ENCODE peak calls at places on chromosomes 7 and 10, in four cellular contexts. One of them, this sample, is unnamed. For H3K4me1, the result is how much of the 10 kb centered on the place peaks cover.

GRCh38 chr7:104397442-104397841 is 69.0 kb downstream of the LHFPL3 start:
- DNase-seq in prostate gland: no peak
- DNase-seq in sigmoid colon: no peak
- DNase-seq in astrocyte: no peak
- DNase-seq in this sample: no peak

GRCh38 chr7:3289996-3290395 is 11.1 kb upstream of the SDK1 start:
- DNase-seq in prostate gland: no peak
- DNase-seq in sigmoid colon: no peak
- DNase-seq in astrocyte: peak
- DNase-seq in this sample: no peak

GRCh38 chr7:47885309-47886000 is 62.8 kb downstream of the PKD1L1 start:
- DNase-seq in prostate gland: no peak
- DNase-seq in sigmoid colon: no peak
- DNase-seq in astrocyte: no peak
- DNase-seq in this sample: peak

GRCh38 chr7:81150951-81151361 is 232.1 kb upstream of the SEMA3C start:
- DNase-seq in prostate gland: no peak
- DNase-seq in sigmoid colon: no peak
- DNase-seq in astrocyte: peak
- DNase-seq in this sample: no peak

GRCh38 chr7:155277385-155277994 is 20.2 kb upstream of the INSIG1 start:
- DNase-seq in prostate gland: no peak
- DNase-seq in sigmoid colon: no peak
- DNase-seq in astrocyte: no peak
- DNase-seq in this sample: no peak

GRCh38 chr10:24951201-24952145 is 933 bp downstream of the PRTFDC1 start:
- DNase-seq in prostate gland: no peak
- DNase-seq in sigmoid colon: no peak
- DNase-seq in astrocyte: no peak
- DNase-seq in this sample: no peak

GRCh38 chr10:32413513-32413912 is 32.4 kb upstream of the CCDC7 start:
- DNase-seq in prostate gland: no peak
- DNase-seq in sigmoid colon: no peak
- DNase-seq in astrocyte: peak
- DNase-seq in this sample: no peak

GRCh38 chr10:63064706-63065105 is 68.4 kb upstream of the NRBF2 start:
- DNase-seq in prostate gland: no peak
- DNase-seq in sigmoid colon: no peak
- DNase-seq in astrocyte: peak
- DNase-seq in this sample: no peak

GRCh38 chr10:785539-786214 is 96.2 kb upstream of the DIP2C start:
- DNase-seq in prostate gland: no peak
- DNase-seq in sigmoid colon: peak
- DNase-seq in astrocyte: no peak
- DNase-seq in this sample: no peak

DNA sequence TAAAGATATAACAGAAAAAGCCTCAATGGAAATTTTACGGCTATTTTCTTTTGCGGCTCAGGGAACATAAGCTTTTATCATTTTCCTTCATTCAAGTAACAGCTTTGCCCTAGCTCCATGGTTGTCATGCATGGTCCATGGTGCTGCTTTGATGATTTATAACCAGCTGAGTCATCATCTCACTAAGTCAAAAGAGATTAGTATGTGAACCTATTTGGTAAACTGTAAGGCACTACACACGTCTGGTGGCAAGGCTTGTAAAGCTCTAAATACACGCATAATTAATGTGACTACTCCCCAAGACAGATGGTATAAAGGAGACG is 340.3 kb downstream of the KCNMA1 start:
- DNase-seq in prostate gland: no peak
- DNase-seq in sigmoid colon: no peak
- DNase-seq in astrocyte: peak
- DNase-seq in this sample: no peak
- H3K4me1 ChIP-seq in prostate gland: under half
- H3K4me1 ChIP-seq in sigmoid colon: half or more
- H3K4me1 ChIP-seq in astrocyte: under half
- H3K4me1 ChIP-seq in this sample: under half

GRCh38 chr10:66823301-66823700 is 102.5 kb upstream of the LRRTM3 start:
- DNase-seq in prostate gland: no peak
- DNase-seq in sigmoid colon: no peak
- DNase-seq in astrocyte: no peak
- DNase-seq in this sample: no peak

GRCh38 chr10:66833861-66834260 is 92.0 kb upstream of the LRRTM3 start:
- DNase-seq in prostate gland: no peak
- DNase-seq in sigmoid colon: no peak
- DNase-seq in astrocyte: no peak
- DNase-seq in this sample: no peak

GRCh38 chr10:66827353-66827752 is 98.5 kb upstream of the LRRTM3 start:
- DNase-seq in prostate gland: no peak
- DNase-seq in sigmoid colon: no peak
- DNase-seq in astrocyte: peak
- DNase-seq in this sample: no peak

GRCh38 chr10:66833023-66833422 is 92.8 kb upstream of the LRRTM3 start:
- DNase-seq in prostate gland: no peak
- DNase-seq in sigmoid colon: no peak
- DNase-seq in astrocyte: no peak
- DNase-seq in this sample: no peak

GRCh38 chr10:66828957-66829356 is 96.9 kb upstream of the LRRTM3 start:
- DNase-seq in prostate gland: no peak
- DNase-seq in sigmoid colon: no peak
- DNase-seq in astrocyte: peak
- DNase-seq in this sample: no peak
- H3K4me1 ChIP-seq in prostate gland: under half
- H3K4me1 ChIP-seq in sigmoid colon: under half
- H3K4me1 ChIP-seq in astrocyte: under half
- H3K4me1 ChIP-seq in this sample: under half

GRCh38 chr10:110861476-110861875 is 10.3 kb upstream of the PDCD4 start:
- DNase-seq in prostate gland: no peak
- DNase-seq in sigmoid colon: no peak
- DNase-seq in astrocyte: no peak
- DNase-seq in this sample: no peak
- H3K4me1 ChIP-seq in prostate gland: under half
- H3K4me1 ChIP-seq in sigmoid colon: half or more
- H3K4me1 ChIP-seq in astrocyte: under half
- H3K4me1 ChIP-seq in this sample: under half

GRCh38 chr7:129768614-129769399 is 157.3 kb downstream of the NRF1 start:
- DNase-seq in prostate gland: no peak
- DNase-seq in sigmoid colon: no peak
- DNase-seq in astrocyte: no peak
- DNase-seq in this sample: no peak

GRCh38 chr7:129769400-129769774 is 157.9 kb downstream of the NRF1 start:
- DNase-seq in prostate gland: no peak
- DNase-seq in sigmoid colon: no peak
- DNase-seq in astrocyte: no peak
- DNase-seq in this sample: no peak

GRCh38 chr7:129771201-129771927 is 159.8 kb downstream of the NRF1 start:
- DNase-seq in prostate gland: no peak
- DNase-seq in sigmoid colon: no peak
- DNase-seq in astrocyte: no peak
- DNase-seq in this sample: no peak

GRCh38 chr7:129771928-129772479 is 160.5 kb downstream of the NRF1 start:
- DNase-seq in prostate gland: no peak
- DNase-seq in sigmoid colon: no peak
- DNase-seq in astrocyte: no peak
- DNase-seq in this sample: no peak

DNA sequence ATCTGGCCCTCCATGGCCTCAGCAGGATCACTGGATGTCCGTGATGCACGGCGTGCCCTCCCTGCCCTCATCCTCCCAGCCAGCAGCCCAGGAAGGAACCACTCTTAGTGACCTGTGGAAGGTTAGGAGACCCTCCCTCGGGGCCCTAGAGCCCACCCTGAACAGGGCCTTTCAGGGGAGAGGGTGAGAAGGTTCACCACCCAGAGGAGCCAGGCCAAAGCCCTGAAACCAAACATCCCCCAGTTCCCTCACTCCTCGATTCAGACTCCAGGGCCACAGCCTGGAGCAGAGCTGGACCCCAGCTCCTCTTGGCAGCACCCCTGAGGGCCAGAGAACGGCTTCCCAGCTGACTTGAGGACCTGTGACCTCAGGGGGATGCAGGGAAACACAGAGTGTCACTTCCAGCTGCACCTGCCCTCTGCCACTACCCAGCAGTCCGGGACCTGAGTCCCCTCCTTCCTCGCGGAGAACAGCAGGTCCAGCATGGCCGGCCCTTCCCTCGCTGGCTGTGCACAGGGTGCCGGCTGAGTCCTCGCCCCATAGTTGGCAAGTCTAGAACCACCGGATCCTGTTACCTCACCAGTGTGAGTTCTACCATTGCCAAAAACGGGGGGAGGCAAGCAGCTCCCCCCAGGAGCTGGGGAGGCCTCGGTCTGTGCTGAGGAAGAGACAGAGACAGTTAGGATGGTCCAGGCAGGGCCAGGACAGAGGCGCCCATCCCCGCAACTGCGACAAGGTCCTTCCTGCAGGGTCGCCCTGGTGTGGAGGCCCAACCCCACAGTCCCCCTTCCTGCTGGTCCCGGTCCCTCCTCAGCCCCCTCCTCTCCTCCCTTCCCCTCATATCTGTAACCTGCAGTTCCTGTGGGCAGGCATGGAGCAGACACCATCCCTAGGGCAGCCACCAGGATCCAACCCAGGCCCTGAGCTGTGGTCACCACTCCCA is 158.6 kb downstream of the NRF1 start:
- DNase-seq in prostate gland: no peak
- DNase-seq in sigmoid colon: no peak
- DNase-seq in astrocyte: no peak
- DNase-seq in this sample: no peak
- H3K4me1 ChIP-seq in prostate gland: under half
- H3K4me1 ChIP-seq in sigmoid colon: under half
- H3K4me1 ChIP-seq in astrocyte: under half
- H3K4me1 ChIP-seq in this sample: under half

GRCh38 chr7:29275493-29275892 is 80.9 kb downstream of the CHN2 start:
- DNase-seq in prostate gland: no peak
- DNase-seq in sigmoid colon: no peak
- DNase-seq in astrocyte: no peak
- DNase-seq in this sample: no peak
- H3K4me1 ChIP-seq in prostate gland: under half
- H3K4me1 ChIP-seq in sigmoid colon: under half
- H3K4me1 ChIP-seq in astrocyte: under half
- H3K4me1 ChIP-seq in this sample: under half

GRCh38 chr7:43565786-43566185 is 17.1 kb upstream of the STK17A start:
- DNase-seq in prostate gland: no peak
- DNase-seq in sigmoid colon: no peak
- DNase-seq in astrocyte: no peak
- DNase-seq in this sample: no peak

GRCh38 chr7:43568529-43568928 is 14.4 kb upstream of the STK17A start:
- DNase-seq in prostate gland: no peak
- DNase-seq in sigmoid colon: no peak
- DNase-seq in astrocyte: peak
- DNase-seq in this sample: no peak

GRCh38 chr7:43572516-43573049 is 10.3 kb upstream of the STK17A start:
- DNase-seq in prostate gland: no peak
- DNase-seq in sigmoid colon: peak
- DNase-seq in astrocyte: peak
- DNase-seq in this sample: peak

GRCh38 chr7:43570688-43571365 is 12.1 kb upstream of the STK17A start:
- DNase-seq in prostate gland: no peak
- DNase-seq in sigmoid colon: no peak
- DNase-seq in astrocyte: peak
- DNase-seq in this sample: no peak

DNA sequence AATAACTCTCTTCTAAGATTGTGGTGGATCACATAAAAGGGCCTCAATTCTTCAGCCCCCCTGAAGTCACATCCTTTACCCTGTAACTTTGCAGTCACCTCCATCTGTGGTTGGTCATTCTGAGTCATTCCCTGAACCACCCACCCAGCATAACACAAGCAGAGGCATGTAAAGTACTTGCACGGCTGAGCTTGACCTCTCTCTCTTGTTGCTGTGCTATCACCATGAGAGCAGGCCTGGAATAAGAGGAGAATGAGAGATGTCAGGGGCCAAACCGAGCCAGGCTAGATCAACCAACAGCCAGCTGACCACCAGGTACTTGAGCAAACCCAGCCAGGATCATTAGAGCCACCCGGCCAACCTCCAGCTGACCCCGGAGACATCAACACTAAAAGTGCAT is 13.5 kb upstream of the STK17A start:
- DNase-seq in prostate gland: no peak
- DNase-seq in sigmoid colon: no peak
- DNase-seq in astrocyte: peak
- DNase-seq in this sample: no peak
- H3K4me1 ChIP-seq in prostate gland: under half
- H3K4me1 ChIP-seq in sigmoid colon: under half
- H3K4me1 ChIP-seq in astrocyte: under half
- H3K4me1 ChIP-seq in this sample: under half

GRCh38 chr10:81814842-81815241 is 60.2 kb upstream of the NRG3 start:
- DNase-seq in prostate gland: no peak
- DNase-seq in sigmoid colon: no peak
- DNase-seq in astrocyte: no peak
- DNase-seq in this sample: no peak
- H3K4me1 ChIP-seq in prostate gland: under half
- H3K4me1 ChIP-seq in sigmoid colon: under half
- H3K4me1 ChIP-seq in astrocyte: under half
- H3K4me1 ChIP-seq in this sample: under half

GRCh38 chr7:133635541-133635940 is 382.7 kb downstream of the EXOC4 start:
- DNase-seq in prostate gland: no peak
- DNase-seq in sigmoid colon: no peak
- DNase-seq in astrocyte: no peak
- DNase-seq in this sample: no peak

GRCh38 chr7:133633055-133633454 is 380.2 kb downstream of the EXOC4 start:
- DNase-seq in prostate gland: no peak
- DNase-seq in sigmoid colon: no peak
- DNase-seq in astrocyte: peak
- DNase-seq in this sample: no peak

GRCh38 chr7:133642907-133643306 is 390.0 kb downstream of the EXOC4 start:
- DNase-seq in prostate gland: no peak
- DNase-seq in sigmoid colon: no peak
- DNase-seq in astrocyte: no peak
- DNase-seq in this sample: no peak

GRCh38 chr7:133641436-133641835 is 388.6 kb downstream of the EXOC4 start:
- DNase-seq in prostate gland: no peak
- DNase-seq in sigmoid colon: no peak
- DNase-seq in astrocyte: no peak
- DNase-seq in this sample: no peak

DNA sequence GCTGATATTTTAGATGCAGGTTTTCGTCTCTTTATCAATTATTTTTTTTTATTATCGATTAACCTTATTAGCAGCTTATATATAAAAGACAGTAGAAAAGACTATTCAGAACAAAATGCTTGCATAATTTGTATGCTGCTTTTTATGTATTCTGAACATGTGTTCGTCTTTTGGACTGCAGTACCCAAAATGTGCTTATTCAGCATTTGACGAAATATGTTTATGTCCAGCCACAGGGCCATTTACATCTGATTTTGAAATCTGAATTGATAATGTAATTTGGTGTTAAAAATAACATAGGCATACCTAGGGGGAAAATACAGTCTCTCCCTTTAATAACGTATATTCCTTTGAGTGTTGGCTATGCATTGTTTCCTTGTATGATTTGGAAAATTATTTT is 386.0 kb downstream of the EXOC4 start:
- DNase-seq in prostate gland: no peak
- DNase-seq in sigmoid colon: no peak
- DNase-seq in astrocyte: no peak
- DNase-seq in this sample: no peak
- H3K4me1 ChIP-seq in prostate gland: under half
- H3K4me1 ChIP-seq in sigmoid colon: under half
- H3K4me1 ChIP-seq in astrocyte: under half
- H3K4me1 ChIP-seq in this sample: under half